ENCODE peak calls at places on chromosomes 1 and 21, in seven cellular contexts. One of them, this sample, is unnamed.

GRCh38 chr1:110800079-110800478 is 72.9 kb upstream of the CD53 start:
- DNase-seq in mesendoderm: no peak
- DNase-seq in mesenchymal stem cell: no peak
- DNase-seq in H9: no peak
- DNase-seq in neuronal stem cell: no peak
- DNase-seq in IMR-90: no peak
- DNase-seq in trophoblast cell: no peak
- DNase-seq in this sample: no peak

GRCh38 chr1:109615879-109616278 is 3.5 kb downstream of the GNAT2 start:
- DNase-seq in mesendoderm: no peak
- DNase-seq in mesenchymal stem cell: peak; percentile 70
- DNase-seq in H9: no peak
- DNase-seq in neuronal stem cell: no peak
- DNase-seq in IMR-90: peak; percentile 46
- DNase-seq in trophoblast cell: peak; percentile 23
- DNase-seq in this sample: no peak

GRCh38 chr1:226650236-226650841 is 88.7 kb downstream of the ITPKB start:
- DNase-seq in mesendoderm: peak; percentile 79
- DNase-seq in mesenchymal stem cell: no peak
- DNase-seq in H9: no peak
- DNase-seq in neuronal stem cell: no peak
- DNase-seq in IMR-90: no peak
- DNase-seq in trophoblast cell: no peak
- DNase-seq in this sample: no peak

GRCh38 chr1:204858381-204858821 is 12.3 kb upstream of the NFASC start:
- DNase-seq in mesendoderm: no peak
- DNase-seq in mesenchymal stem cell: no peak
- DNase-seq in H9: no peak
- DNase-seq in neuronal stem cell: peak; percentile 12
- DNase-seq in IMR-90: no peak
- DNase-seq in trophoblast cell: no peak
- DNase-seq in this sample: no peak

GRCh38 chr1:109687641-109688499 is at the start of gene GSTM1:
- DNase-seq in mesendoderm: peak; percentile 91
- DNase-seq in mesenchymal stem cell: peak; percentile 80
- DNase-seq in H9: peak; percentile 79
- DNase-seq in neuronal stem cell: peak; percentile 70
- DNase-seq in IMR-90: no peak
- DNase-seq in trophoblast cell: peak; percentile 46
- DNase-seq in this sample: peak; percentile 49

GRCh38 chr1:186187601-186188000 is 187.5 kb downstream of the TPR start:
- DNase-seq in mesendoderm: no peak
- DNase-seq in mesenchymal stem cell: no peak
- DNase-seq in H9: no peak
- DNase-seq in neuronal stem cell: no peak
- DNase-seq in IMR-90: no peak
- DNase-seq in trophoblast cell: no peak
- DNase-seq in this sample: no peak

GRCh38 chr1:47317841-47318240 is 3.9 kb upstream of the STIL start:
- DNase-seq in mesendoderm: peak; percentile 83
- DNase-seq in mesenchymal stem cell: peak; percentile 61
- DNase-seq in H9: no peak
- DNase-seq in neuronal stem cell: no peak
- DNase-seq in IMR-90: peak; percentile 96
- DNase-seq in trophoblast cell: peak; percentile 85
- DNase-seq in this sample: no peak

GRCh38 chr1:115337633-115338456 is at the start of gene NGF:
- DNase-seq in mesendoderm: peak; percentile 89
- DNase-seq in mesenchymal stem cell: peak; percentile 46
- DNase-seq in H9: peak; percentile 80
- DNase-seq in neuronal stem cell: peak; percentile 70
- DNase-seq in IMR-90: peak; percentile 78
- DNase-seq in trophoblast cell: peak; percentile 4
- DNase-seq in this sample: peak; percentile 82

GRCh38 chr1:151841141-151841540 is 1.5 kb upstream of the C2CD4D start:
- DNase-seq in mesendoderm: no peak
- DNase-seq in mesenchymal stem cell: no peak
- DNase-seq in H9: no peak
- DNase-seq in neuronal stem cell: no peak
- DNase-seq in IMR-90: peak; percentile 72
- DNase-seq in trophoblast cell: no peak
- DNase-seq in this sample: no peak

GRCh38 chr21:34881894-34882371 is 167.2 kb downstream of the RUNX1 start:
- DNase-seq in mesendoderm: no peak
- DNase-seq in mesenchymal stem cell: peak; percentile 79
- DNase-seq in H9: no peak
- DNase-seq in neuronal stem cell: no peak
- DNase-seq in IMR-90: peak; percentile 92
- DNase-seq in trophoblast cell: peak; percentile 46
- DNase-seq in this sample: no peak

GRCh38 chr1:225228871-225229303 is 199.0 kb downstream of the LBR start:
- DNase-seq in mesendoderm: no peak
- DNase-seq in mesenchymal stem cell: no peak
- DNase-seq in H9: no peak
- DNase-seq in neuronal stem cell: no peak
- DNase-seq in IMR-90: no peak
- DNase-seq in trophoblast cell: peak; percentile 81
- DNase-seq in this sample: no peak

GRCh38 chr1:25907473-25908058 is 1.3 kb upstream of the STMN1 start:
- DNase-seq in mesendoderm: no peak
- DNase-seq in mesenchymal stem cell: no peak
- DNase-seq in H9: no peak
- DNase-seq in neuronal stem cell: no peak
- DNase-seq in IMR-90: no peak
- DNase-seq in trophoblast cell: no peak
- DNase-seq in this sample: no peak

GRCh38 chr1:156709743-156710489 is 4.5 kb upstream of the CRABP2 start:
- DNase-seq in mesendoderm: no peak
- DNase-seq in mesenchymal stem cell: no peak
- DNase-seq in H9: no peak
- DNase-seq in neuronal stem cell: no peak
- DNase-seq in IMR-90: peak; percentile 62
- DNase-seq in trophoblast cell: no peak
- DNase-seq in this sample: no peak

GRCh38 chr1:22048351-22049192 is 3.9 kb upstream of the CDC42 start:
- DNase-seq in mesendoderm: peak; percentile 36
- DNase-seq in mesenchymal stem cell: peak; percentile 40
- DNase-seq in H9: peak; percentile 43
- DNase-seq in neuronal stem cell: no peak
- DNase-seq in IMR-90: peak; percentile 18
- DNase-seq in trophoblast cell: no peak
- DNase-seq in this sample: no peak

GRCh38 chr1:192756314-192756713 is 52.5 kb upstream of the RGS2 start:
- DNase-seq in mesendoderm: peak; percentile 59
- DNase-seq in mesenchymal stem cell: no peak
- DNase-seq in H9: no peak
- DNase-seq in neuronal stem cell: no peak
- DNase-seq in IMR-90: no peak
- DNase-seq in trophoblast cell: no peak
- DNase-seq in this sample: no peak

GRCh38 chr1:30147188-30147587 is 576.2 kb downstream of the MATN1 start:
- DNase-seq in mesendoderm: no peak
- DNase-seq in mesenchymal stem cell: no peak
- DNase-seq in H9: no peak
- DNase-seq in neuronal stem cell: no peak
- DNase-seq in IMR-90: no peak
- DNase-seq in trophoblast cell: no peak
- DNase-seq in this sample: no peak

GRCh38 chr1:101017448-101017847 is 8.1 kb downstream of the DPH5 start:
- DNase-seq in mesendoderm: peak; percentile 10
- DNase-seq in mesenchymal stem cell: no peak
- DNase-seq in H9: no peak
- DNase-seq in neuronal stem cell: no peak
- DNase-seq in IMR-90: no peak
- DNase-seq in trophoblast cell: no peak
- DNase-seq in this sample: no peak

GRCh38 chr1:107139833-107140702 is 771 bp upstream of the NTNG1 start:
- DNase-seq in mesendoderm: peak; percentile 95
- DNase-seq in mesenchymal stem cell: peak; percentile 21
- DNase-seq in H9: peak; percentile 74
- DNase-seq in neuronal stem cell: peak; percentile 21
- DNase-seq in IMR-90: peak; percentile 36
- DNase-seq in trophoblast cell: peak; percentile 12
- DNase-seq in this sample: peak; percentile 75

GRCh38 chr21:26425576-26425975 is 147.5 kb downstream of the CYYR1 start:
- DNase-seq in mesendoderm: no peak
- DNase-seq in mesenchymal stem cell: no peak
- DNase-seq in H9: no peak
- DNase-seq in neuronal stem cell: no peak
- DNase-seq in IMR-90: no peak
- DNase-seq in trophoblast cell: no peak
- DNase-seq in this sample: no peak

GRCh38 chr1:50447961-50448360 is 24.7 kb upstream of the DMRTA2 start:
- DNase-seq in mesendoderm: no peak
- DNase-seq in mesenchymal stem cell: no peak
- DNase-seq in H9: no peak
- DNase-seq in neuronal stem cell: no peak
- DNase-seq in IMR-90: no peak
- DNase-seq in trophoblast cell: no peak
- DNase-seq in this sample: no peak

GRCh38 chr1:45246760-45247159 is 40.4 kb upstream of the ZSWIM5 start:
- DNase-seq in mesendoderm: no peak
- DNase-seq in mesenchymal stem cell: peak; percentile 72
- DNase-seq in H9: no peak
- DNase-seq in neuronal stem cell: no peak
- DNase-seq in IMR-90: peak; percentile 91
- DNase-seq in trophoblast cell: peak; percentile 58
- DNase-seq in this sample: no peak

GRCh38 chr1:175134500-175134899 is 58.1 kb downstream of the KIAA0040 start:
- DNase-seq in mesendoderm: no peak
- DNase-seq in mesenchymal stem cell: no peak
- DNase-seq in H9: no peak
- DNase-seq in neuronal stem cell: no peak
- DNase-seq in IMR-90: no peak
- DNase-seq in trophoblast cell: no peak
- DNase-seq in this sample: no peak

GRCh38 chr1:175137369-175137768 is 55.2 kb downstream of the KIAA0040 start:
- DNase-seq in mesendoderm: no peak
- DNase-seq in mesenchymal stem cell: no peak
- DNase-seq in H9: no peak
- DNase-seq in neuronal stem cell: no peak
- DNase-seq in IMR-90: no peak
- DNase-seq in trophoblast cell: no peak
- DNase-seq in this sample: no peak

GRCh38 chr1:175133693-175134435 is 58.7 kb downstream of the KIAA0040 start:
- DNase-seq in mesendoderm: no peak
- DNase-seq in mesenchymal stem cell: no peak
- DNase-seq in H9: no peak
- DNase-seq in neuronal stem cell: no peak
- DNase-seq in IMR-90: no peak
- DNase-seq in trophoblast cell: no peak
- DNase-seq in this sample: no peak

DNA sequence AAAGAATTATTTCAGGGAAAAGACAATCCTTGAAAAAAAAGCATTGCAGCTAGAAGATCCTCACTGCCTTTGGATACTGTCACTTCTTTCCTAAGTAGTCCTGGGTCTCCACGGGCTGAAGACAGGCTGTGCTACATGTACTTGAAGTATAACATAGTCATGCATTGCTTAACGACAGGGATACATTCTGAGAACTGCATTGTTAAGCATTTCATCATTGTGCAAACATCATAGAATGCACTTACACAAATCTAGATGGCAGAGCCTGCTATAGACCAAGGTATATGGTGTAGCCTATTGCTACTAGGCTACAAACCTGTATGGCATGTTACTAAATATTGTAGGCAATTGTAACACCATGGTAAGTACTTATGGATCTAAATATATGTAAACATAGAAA is 54.0 kb downstream of the KIAA0040 start:
- DNase-seq in mesendoderm: no peak
- DNase-seq in mesenchymal stem cell: no peak
- DNase-seq in H9: no peak
- DNase-seq in neuronal stem cell: no peak
- DNase-seq in IMR-90: no peak
- DNase-seq in trophoblast cell: peak; percentile 24
- DNase-seq in this sample: no peak
- H3K4ac ChIP-seq in mesendoderm: no peak overlapping the region
- H3K4ac ChIP-seq in mesenchymal stem cell: no peak overlapping the region
- H3K4ac ChIP-seq in H9: no peak overlapping the region
- H3K4ac ChIP-seq in neuronal stem cell: no peak overlapping the region
- H3K4ac ChIP-seq in IMR-90: no peak overlapping the region
- H3K4ac ChIP-seq in trophoblast cell: no peak overlapping the region
- H3K4ac ChIP-seq in this sample: no peak overlapping the region

GRCh38 chr1:35466120-35466519 is 91.1 kb downstream of the KIAA0319L start:
- DNase-seq in mesendoderm: no peak
- DNase-seq in mesenchymal stem cell: no peak
- DNase-seq in H9: no peak
- DNase-seq in neuronal stem cell: no peak
- DNase-seq in IMR-90: no peak
- DNase-seq in trophoblast cell: no peak
- DNase-seq in this sample: no peak
- H3K4ac ChIP-seq in mesendoderm: no peak overlapping the region
- H3K4ac ChIP-seq in mesenchymal stem cell: no peak overlapping the region
- H3K4ac ChIP-seq in H9: no peak overlapping the region
- H3K4ac ChIP-seq in neuronal stem cell: no peak overlapping the region
- H3K4ac ChIP-seq in IMR-90: no peak overlapping the region
- H3K4ac ChIP-seq in trophoblast cell: no peak overlapping the region
- H3K4ac ChIP-seq in this sample: no peak overlapping the region

DNA sequence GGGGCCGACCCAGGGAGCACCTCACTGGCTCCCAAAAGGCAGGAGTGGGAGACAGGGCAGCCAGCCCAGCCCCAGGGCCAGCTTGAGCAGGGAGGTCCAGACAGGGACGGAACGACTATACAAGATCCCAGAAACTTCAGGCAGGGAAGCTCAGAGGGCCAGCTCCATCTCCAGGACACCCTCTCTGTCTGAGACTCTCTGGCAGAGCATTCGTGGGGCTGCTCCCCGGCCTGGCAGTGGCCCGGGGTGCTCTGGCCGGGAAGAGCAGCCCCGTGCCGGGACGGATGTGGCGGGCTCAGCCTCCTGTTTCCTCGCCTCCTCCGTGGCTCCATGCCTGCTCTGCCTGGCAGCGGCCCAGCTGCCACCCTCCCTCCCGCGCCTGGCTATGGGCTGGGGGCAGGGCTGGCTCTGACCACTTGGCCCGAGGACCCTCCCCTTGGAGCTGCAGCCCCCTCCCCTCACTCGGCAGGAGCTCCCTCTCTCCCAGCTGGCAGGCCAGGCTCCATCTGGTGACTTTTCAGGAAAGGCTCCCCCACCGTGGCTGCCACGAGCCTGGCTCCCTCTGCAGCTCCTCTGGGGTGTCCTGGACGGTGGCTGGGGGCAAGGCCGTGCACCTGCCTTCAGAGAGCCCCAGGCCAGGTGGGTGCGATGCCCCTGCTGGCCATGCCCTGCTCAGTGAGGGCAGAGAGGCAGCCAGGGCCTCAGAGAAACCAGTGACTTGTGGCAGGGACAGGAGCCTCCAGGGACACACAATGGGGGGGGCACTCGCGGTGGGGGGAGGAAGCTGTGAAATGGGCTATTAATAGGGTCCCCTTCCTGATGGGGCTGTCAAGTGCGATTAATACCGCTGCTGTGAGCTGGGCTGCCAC is 5.6 kb upstream of the PLCH2 start:
- DNase-seq in mesendoderm: no peak
- DNase-seq in mesenchymal stem cell: no peak
- DNase-seq in H9: no peak
- DNase-seq in neuronal stem cell: no peak
- DNase-seq in IMR-90: no peak
- DNase-seq in trophoblast cell: no peak
- DNase-seq in this sample: no peak
- H3K4ac ChIP-seq in mesendoderm: no peak overlapping the region
- H3K4ac ChIP-seq in mesenchymal stem cell: no peak overlapping the region
- H3K4ac ChIP-seq in H9: no peak overlapping the region
- H3K4ac ChIP-seq in neuronal stem cell: no peak overlapping the region
- H3K4ac ChIP-seq in IMR-90: no peak overlapping the region
- H3K4ac ChIP-seq in trophoblast cell: no peak overlapping the region
- H3K4ac ChIP-seq in this sample: no peak overlapping the region

GRCh38 chr1:154316704-154317103 is 4.2 kb upstream of the AQP10 start:
- DNase-seq in mesendoderm: no peak
- DNase-seq in mesenchymal stem cell: peak; percentile 1
- DNase-seq in H9: no peak
- DNase-seq in neuronal stem cell: no peak
- DNase-seq in IMR-90: no peak
- DNase-seq in trophoblast cell: no peak
- DNase-seq in this sample: no peak
- H3K4ac ChIP-seq in mesendoderm: no peak overlapping the region
- H3K4ac ChIP-seq in mesenchymal stem cell: no peak overlapping the region
- H3K4ac ChIP-seq in H9: no peak overlapping the region
- H3K4ac ChIP-seq in neuronal stem cell: no peak overlapping the region
- H3K4ac ChIP-seq in IMR-90: no peak overlapping the region
- H3K4ac ChIP-seq in trophoblast cell: no peak overlapping the region
- H3K4ac ChIP-seq in this sample: no peak overlapping the region